ENCODE peak calls at places on chromosomes 5 and 9, in eight cellular contexts. W is D341Med; I is HEK293T; C is amniotic stem cell; J is lung microvascular endothelial cell; Y is heart left ventricle; E is cardiac septum; L is activated T-cell treated with anti-CD3 and anti-CD28 coated beads, Interleukin-2, amount 50 U/mL, for 1 hour. Q is an unnamed sample.

GRCh38 chr5:147507480-147508126 is 2.3 kb downstream of the DPYSL3 start:
- DNase-seq in Y (no peak), L (no peak), W (no peak), J (peak; percentile 84), C (peak; percentile 23), I (no peak), E (no peak), Q (peak; percentile 85)

GRCh38 chr5:61599370-61600140 is 267.5 kb downstream of the ZSWIM6 start:
- DNase-seq in C (no peak), Y (no peak), I (no peak), E (no peak), J (no peak), L (no peak), W (no peak), Q (no peak)

GRCh38 chr5:103021310-103021709 is 98.6 kb downstream of the GIN1 start:
- DNase-seq in I (no peak), L (no peak), W (no peak), J (peak; percentile 46), Y (no peak), C (no peak), E (no peak), Q (no peak)

GRCh38 chr9:137071282-137071681 is 925 bp upstream of the SAPCD2 start:
- DNase-seq in J (no peak), W (no peak), C (no peak), L (no peak), E (no peak), Y (no peak), I (no peak), Q (no peak)

GRCh38 chr9:69120380-69121154 is 53.5 kb upstream of the TJP2 start:
- DNase-seq in J (peak; percentile 15), W (no peak), C (no peak), L (no peak), Y (peak; percentile 38), I (no peak), E (no peak), Q (peak; percentile 60)

GRCh38 chr5:71537681-71538080 is 49.5 kb upstream of the MCCC2 start:
- DNase-seq in Y (no peak), I (no peak), L (no peak), W (peak; percentile 22), E (no peak), C (no peak), J (no peak), Q (no peak)

GRCh38 chr5:6383376-6383775 is 5.0 kb upstream of the MED10 start:
- DNase-seq in J (no peak), W (no peak), I (no peak), E (no peak), L (no peak), Y (no peak), C (no peak), Q (no peak)

GRCh38 chr9:38214441-38214840 is 145.4 kb upstream of the SHB start:
- DNase-seq in Y (no peak), L (no peak), C (no peak), W (no peak), I (no peak), J (no peak), E (no peak), Q (no peak)

GRCh38 chr5:1316941-1317340 is 22.1 kb upstream of the TERT start:
- DNase-seq in J (no peak), E (no peak), W (no peak), I (no peak), C (no peak), L (peak; percentile 14), Y (no peak), Q (no peak)

GRCh38 chr5:134975843-134976242 is 8.1 kb downstream of the CATSPER3 start:
- DNase-seq in J (no peak), L (no peak), E (no peak), I (no peak), Y (no peak), C (no peak), W (no peak), Q (no peak)

GRCh38 chr9:135085830-135086546 is 1.5 kb upstream of the OLFM1 start:
- DNase-seq in I (peak; percentile 85), C (no peak), E (peak; percentile 82), Y (peak; percentile 72), J (peak; percentile 74), W (peak; percentile 85), L (peak; percentile 23), Q (peak; percentile 83)

GRCh38 chr9:134495881-134496412 is 145.7 kb upstream of the COL5A1 start:
- DNase-seq in J (no peak), W (no peak), E (peak; percentile 62), Y (no peak), L (peak; percentile 4), C (no peak), I (no peak), Q (no peak)

GRCh38 chr9:127166651-127167524 is 44.5 kb upstream of the ANGPTL2 start:
- DNase-seq in I (no peak), C (no peak), E (no peak), J (peak; percentile 55), Y (no peak), L (no peak), W (no peak), Q (no peak)

GRCh38 chr5:140175367-140176027 is 509 bp downstream of the CYSTM1 start:
- DNase-seq in L (peak; percentile 71), W (peak; percentile 89), J (peak; percentile 61), Y (peak; percentile 82), I (peak; percentile 68), C (peak; percentile 22), E (peak; percentile 92), Q (peak; percentile 66)

GRCh38 chr5:97764700-97765099 is 581.7 kb upstream of the RIOK2 start:
- DNase-seq in C (peak; percentile 21), W (no peak), E (no peak), I (no peak), L (no peak), J (peak; percentile 11), Y (no peak), Q (no peak)

GRCh38 chr9:109278216-109278615 is 42.6 kb downstream of the EPB41L4B start:
- DNase-seq in E (no peak), C (no peak), L (no peak), W (no peak), J (no peak), Y (no peak), I (no peak), Q (no peak)

GRCh38 chr9:127215266-127216209 is 49.0 kb upstream of the GARNL3 start:
- DNase-seq in L (no peak), I (no peak), J (no peak), E (no peak), W (no peak), Y (no peak), C (no peak), Q (no peak)

GRCh38 chr5:179310439-179311090 is 34.7 kb downstream of the ADAMTS2 start:
- DNase-seq in E (peak; percentile 61), L (no peak), C (no peak), W (no peak), J (no peak), Y (no peak), I (no peak), Q (no peak)

GRCh38 chr5:127671218-127671617 is 22.3 kb downstream of the CTXN3 start:
- DNase-seq in J (no peak), I (no peak), C (no peak), W (no peak), L (no peak), Y (no peak), E (no peak), Q (no peak)

GRCh38 chr5:32707394-32707997 is 3.6 kb upstream of the NPR3 start:
- DNase-seq in I (peak; percentile 31), Y (no peak), J (peak; percentile 43), E (no peak), W (no peak), C (peak; percentile 22), L (no peak), Q (peak; percentile 57)

GRCh38 chr9:129749575-129749974 is 3.3 kb downstream of the PTGES start:
- DNase-seq in L (no peak), J (no peak), E (no peak), I (no peak), C (no peak), W (no peak), Y (no peak), Q (no peak)

GRCh38 chr5:102583663-102584062 is 84.9 kb upstream of the SLCO6A1 start:
- DNase-seq in E (no peak), C (no peak), Y (no peak), J (peak; percentile 16), W (peak; percentile 55), I (peak; percentile 9), L (no peak), Q (peak; percentile 37)

GRCh38 chr9:124045076-124045829 is 33.7 kb downstream of the LHX2 start:
- DNase-seq in E (no peak), I (peak; percentile 41), L (no peak), C (no peak), J (peak; percentile 45), Y (peak; percentile 66), W (no peak), Q (peak; percentile 59)

GRCh38 chr5:132220476-132220875 is 7.2 kb downstream of the P4HA2 start:
- DNase-seq in E (no peak), J (no peak), W (no peak), L (no peak), C (no peak), I (no peak), Y (no peak), Q (no peak)

GRCh38 chr5:148808864-148809642 is 17.4 kb upstream of the ADRB2 start:
- DNase-seq in C (no peak), W (no peak), I (peak; percentile 38), J (no peak), L (no peak), E (no peak), Y (no peak), Q (no peak)

GRCh38 chr5:132961887-132962286 is 1.5 kb downstream of the AFF4 start:
- DNase-seq in W (no peak), Y (no peak), I (no peak), C (no peak), J (peak; percentile 51), E (no peak), L (no peak), Q (peak; percentile 57)

GRCh38 chr9:114060070-114060469 is 18.0 kb downstream of the AMBP start:
- DNase-seq in W (no peak), E (peak; percentile 44), J (no peak), I (no peak), L (no peak), C (no peak), Y (no peak), Q (no peak)

Q was measured in dermis blood vessel endothelial cell.